ENCODE peak calls at places on chromosome 21, in ten cellular contexts. K, P, D, X, W, F, V, U, H and N are unnamed samples.

GRCh38 chr21:26739189-26739588 is 106.0 kb downstream of the ADAMTS1 start:
- DNase-seq in K (no peak), P (no peak), D (no peak), X (no peak), W (no peak), F (no peak), V (no peak), U (no peak), H (no peak), N (no peak)

GRCh38 chr21:31520506-31521163 is 138.9 kb upstream of the SOD1 start:
- DNase-seq in K (no peak), P (no peak), D (no peak), X (no peak), W (no peak), F (no peak), V (no peak), U (no peak), H (no peak), N (no peak)

GRCh38 chr21:41321211-41321907 is 4.8 kb downstream of the FAM3B start:
- DNase-seq in K (no peak), P (no peak), D (no peak), X (no peak), W (no peak), F (no peak), V (no peak), U (no peak), H (no peak), N (no peak)

GRCh38 chr21:38410451-38410850 is 87.8 kb downstream of the ERG start:
- DNase-seq in K (no peak), P (no peak), D (no peak), X (no peak), W (no peak), F (no peak), V (no peak), U (no peak), H (no peak), N (no peak)

GRCh38 chr21:25107708-25108107 is 499.6 kb downstream of the MRPL39 start:
- DNase-seq in K (no peak), P (no peak), D (no peak), X (no peak), W (peak; percentile 35), F (no peak), V (no peak), U (peak; percentile 7), H (no peak), N (no peak)

GRCh38 chr21:40383951-40384350 is 463.0 kb downstream of the DSCAM start:
- DNase-seq in K (no peak), P (no peak), D (no peak), X (no peak), W (no peak), F (no peak), V (no peak), U (no peak), H (no peak), N (no peak)

GRCh38 chr21:29453511-29453910 is 154.8 kb downstream of the BACH1 start:
- DNase-seq in K (no peak), P (no peak), D (no peak), X (no peak), W (no peak), F (no peak), V (no peak), U (no peak), H (no peak), N (no peak)

GRCh38 chr21:34190576-34191301 is 117.4 kb downstream of the MRPS6 start:
- DNase-seq in K (no peak), P (no peak), D (no peak), X (no peak), W (no peak), F (no peak), V (no peak), U (no peak), H (peak; percentile 85), N (no peak)

GRCh38 chr21:28972398-28972797 is 20.3 kb downstream of the LTN1 start:
- DNase-seq in K (no peak), P (no peak), D (no peak), X (no peak), W (no peak), F (no peak), V (no peak), U (no peak), H (no peak), N (no peak)

GRCh38 chr21:42190492-42190875 is 28.5 kb upstream of the ABCG1 start:
- DNase-seq in K (no peak), P (peak; percentile 2), D (no peak), X (no peak), W (no peak), F (no peak), V (no peak), U (no peak), H (no peak), N (no peak)

GRCh38 chr21:39676054-39676771 is 63.5 kb downstream of the B3GALT5 start:
- DNase-seq in K (peak; percentile 91), P (peak; percentile 72), D (no peak), X (no peak), W (no peak), F (no peak), V (no peak), U (no peak), H (no peak), N (no peak)

GRCh38 chr21:14716761-14717396 is 170.8 kb upstream of the SAMSN1 start:
- DNase-seq in K (no peak), P (no peak), D (no peak), X (no peak), W (no peak), F (no peak), V (peak; percentile 47), U (no peak), H (peak; percentile 41), N (no peak)
- TF ChIP-seq POLR2AphosphoS5 in K (no peak), P (no peak), D (no peak), X (no peak), W (no peak), F (no peak), V (no peak), U (no peak), H (no peak), N (no peak)

GRCh38 chr21:35587841-35588390 is 472.4 kb downstream of the SETD4 start:
- DNase-seq in K (no peak), P (no peak), D (no peak), X (no peak), W (no peak), F (no peak), V (no peak), U (no peak), H (no peak), N (no peak)
- TF ChIP-seq CTCF in K (no peak), P (no peak), D (no peak), X (no peak), W (no peak), F (no peak), V (no peak), U (no peak), H (no peak), N (no peak)

GRCh38 chr21:15029077-15029476 is 35.7 kb downstream of the NRIP1 start:
- DNase-seq in K (no peak), P (no peak), D (no peak), X (no peak), W (no peak), F (no peak), V (no peak), U (no peak), H (no peak), N (no peak)

GRCh38 chr21:15023782-15024181 is 41.0 kb downstream of the NRIP1 start:
- DNase-seq in K (no peak), P (no peak), D (no peak), X (no peak), W (no peak), F (no peak), V (no peak), U (no peak), H (no peak), N (no peak)

GRCh38 chr21:15028186-15028585 is 36.6 kb downstream of the NRIP1 start:
- DNase-seq in K (no peak), P (no peak), D (no peak), X (no peak), W (no peak), F (no peak), V (peak; percentile 32), U (no peak), H (no peak), N (no peak)

GRCh38 chr21:15026370-15026769 is 38.4 kb downstream of the NRIP1 start:
- DNase-seq in K (no peak), P (no peak), D (no peak), X (no peak), W (no peak), F (no peak), V (no peak), U (no peak), H (no peak), N (no peak)

DNA sequence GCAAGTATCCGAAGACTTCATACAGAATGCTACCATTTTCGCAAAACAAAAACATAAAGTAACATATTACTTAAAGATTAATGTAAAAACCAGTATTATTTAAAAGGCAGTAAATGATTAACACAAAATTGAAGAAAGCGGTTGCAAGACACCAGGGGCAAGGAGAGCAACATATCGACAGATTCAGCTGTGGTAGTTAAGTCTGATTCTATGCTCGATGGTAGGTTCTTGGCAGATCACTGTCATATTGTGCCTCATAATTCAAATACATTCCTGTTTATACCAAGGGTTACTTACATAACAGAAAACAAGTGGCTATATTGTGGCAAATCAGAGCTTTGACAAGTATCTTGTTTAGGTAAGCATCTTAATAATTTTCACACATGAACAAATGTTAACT is 37.7 kb downstream of the NRIP1 start:
- DNase-seq in K (no peak), P (no peak), D (no peak), X (no peak), W (no peak), F (no peak), V (no peak), U (no peak), H (no peak), N (no peak)
- TF ChIP-seq POLR2AphosphoS5 in K (no peak), P (no peak), D (no peak), X (no peak), W (no peak), F (no peak), V (no peak), U (no peak), H (no peak), N (no peak)

GRCh38 chr21:35616090-35616489 is 444.2 kb downstream of the SETD4 start:
- DNase-seq in K (no peak), P (no peak), D (no peak), X (no peak), W (no peak), F (no peak), V (peak; percentile 58), U (no peak), H (no peak), N (no peak)

GRCh38 chr21:35609263-35609662 is 451.1 kb downstream of the SETD4 start:
- DNase-seq in K (no peak), P (no peak), D (no peak), X (no peak), W (no peak), F (no peak), V (no peak), U (no peak), H (no peak), N (no peak)

GRCh38 chr21:35614412-35614901 is 445.9 kb downstream of the SETD4 start:
- DNase-seq in K (no peak), P (no peak), D (no peak), X (no peak), W (no peak), F (no peak), V (peak; percentile 37), U (no peak), H (peak; percentile 61), N (no peak)

GRCh38 chr21:35615325-35615724 is 445.0 kb downstream of the SETD4 start:
- DNase-seq in K (no peak), P (no peak), D (no peak), X (no peak), W (no peak), F (no peak), V (no peak), U (no peak), H (no peak), N (no peak)

GRCh38 chr21:35611752-35612151 is 448.6 kb downstream of the SETD4 start:
- DNase-seq in K (no peak), P (no peak), D (no peak), X (no peak), W (no peak), F (no peak), V (no peak), U (no peak), H (no peak), N (no peak)
- TF ChIP-seq CTCF in K (no peak), P (no peak), D (no peak), X (no peak), W (no peak), F (no peak), V (no peak), U (no peak), H (no peak), N (no peak)